ENCODE peak calls at places on chromosomes 13 and 19, in four cellular contexts. I is uterus, K is foreskin fibroblast, U is BJ. E is an unnamed sample.

GRCh38 chr19:55406869-55407624 is 541 bp downstream of the UBE2S start:
- DNase-seq in I (peak; percentile 40), K (no peak), U (no peak), E (no peak)

GRCh38 chr13:36528105-36528504 is 95.8 kb downstream of the CCNA1 start:
- DNase-seq in I (no peak), K (no peak), U (no peak), E (no peak)

GRCh38 chr19:3508771-3509535 is 2.8 kb downstream of the FZR1 start:
- DNase-seq in I (no peak), K (no peak), U (no peak), E (no peak)

GRCh38 chr13:107847406-107847805 is 367.9 kb downstream of the LIG4 start:
- DNase-seq in I (no peak), K (no peak), U (no peak), E (no peak)

GRCh38 chr19:17112271-17112670 is 36.7 kb downstream of the MYO9B start:
- DNase-seq in I (no peak), K (no peak), U (no peak), E (no peak)

GRCh38 chr19:47158367-47158791 is 27.7 kb downstream of the SAE1 start:
- DNase-seq in I (peak; percentile 19), K (no peak), U (no peak), E (no peak)

GRCh38 chr13:59178344-59178743 is 985.4 kb downstream of the DIAPH3 start:
- DNase-seq in I (no peak), K (no peak), U (no peak), E (no peak)

GRCh38 chr19:29770653-29771052 is 41.1 kb upstream of the CCNE1 start:
- DNase-seq in I (no peak), K (no peak), U (no peak), E (no peak)

GRCh38 chr13:45362939-45363338 is 22.0 kb upstream of the TPT1 start:
- DNase-seq in I (no peak), K (no peak), U (no peak), E (no peak)

GRCh38 chr19:42246143-42246868 is 3.9 kb upstream of the GSK3A start:
- DNase-seq in I (peak; percentile 85), K (peak; percentile 75), U (no peak), E (no peak)

GRCh38 chr13:43786766-43787517 is at the start of gene ENOX1:
- DNase-seq in I (peak; percentile 60), K (peak; percentile 72), U (no peak), E (no peak)

GRCh38 chr13:39448831-39449230 is 154.2 kb downstream of the LHFPL6 start:
- DNase-seq in I (no peak), K (no peak), U (no peak), E (no peak)

GRCh38 chr13:37755349-37755748 is 114.2 kb downstream of the TRPC4 start:
- DNase-seq in I (no peak), K (no peak), U (no peak), E (no peak)

GRCh38 chr19:54390942-54391577 is 24.2 kb upstream of the TTYH1 start:
- DNase-seq in I (no peak), K (peak; percentile 30), U (peak; percentile 2), E (peak; percentile 22)

GRCh38 chr19:43504426-43505185 is at the start of gene PHLDB3:
- DNase-seq in I (peak; percentile 32), K (no peak), U (no peak), E (no peak)

GRCh38 chr13:30856004-30856790 is 49.9 kb upstream of the MEDAG start:
- DNase-seq in I (no peak), K (no peak), U (no peak), E (no peak)

GRCh38 chr13:43261018-43261417 is 237.6 kb downstream of the DNAJC15 start:
- DNase-seq in I (no peak), K (peak; percentile 78), U (peak; percentile 9), E (no peak)

GRCh38 chr13:43688230-43688907 is 98.4 kb downstream of the ENOX1 start:
- DNase-seq in I (no peak), K (no peak), U (no peak), E (no peak)

GRCh38 chr13:41643502-41643901 is 186.2 kb downstream of the RGCC start:
- DNase-seq in I (no peak), K (no peak), U (no peak), E (no peak)

GRCh38 chr13:31394491-31394890 is 194.7 kb downstream of the B3GLCT start:
- DNase-seq in I (no peak), K (no peak), U (no peak), E (no peak)

GRCh38 chr13:101785858-101786257 is 333.4 kb downstream of the ITGBL1 start:
- DNase-seq in I (no peak), K (peak; percentile 16), U (no peak), E (no peak)